ENCODE peak calls at places on chromosomes 5 and 9, in four cellular contexts. A is PC-3, P is GM12865, Z is colonic mucosa. W is an unnamed sample.

GRCh38 chr5:178826216-178826615 is 33.5 kb upstream of the ZNF354B start:
- DNase-seq in A (no peak), P (no peak), Z (no peak), W (no peak)

GRCh38 chr5:127960126-127960744 is 123.3 kb upstream of the SLC12A2 start:
- DNase-seq in A (no peak), P (no peak), Z (no peak), W (peak; percentile 43)

GRCh38 chr9:130920762-130921482 is 18.1 kb downstream of the FIBCD1 start:
- DNase-seq in A (no peak), P (no peak), Z (no peak), W (no peak)

GRCh38 chr9:121997791-121998190 is 95.3 kb downstream of the TTLL11 start:
- DNase-seq in A (no peak), P (no peak), Z (no peak), W (no peak)

GRCh38 chr5:40497573-40497972 is 182.1 kb upstream of the PTGER4 start:
- DNase-seq in A (peak; percentile 32), P (no peak), Z (no peak), W (no peak)

GRCh38 chr9:133357656-133358055 is 1.3 kb downstream of the SURF2 start:
- DNase-seq in A (no peak), P (no peak), Z (no peak), W (no peak)

GRCh38 chr5:178535299-178536175 is 54.7 kb downstream of the COL23A1 start:
- DNase-seq in A (no peak), P (no peak), Z (no peak), W (no peak)

GRCh38 chr9:88651682-88652633 is 117.0 kb downstream of the NXNL2 start:
- DNase-seq in A (peak; percentile 69), P (no peak), Z (peak; percentile 65), W (no peak)

GRCh38 chr5:65742565-65743231 is 20.7 kb downstream of the NLN start:
- DNase-seq in A (peak; percentile 60), P (peak; percentile 64), Z (no peak), W (peak; percentile 40)

GRCh38 chr5:1771149-1772065 is 28.2 kb downstream of the MRPL36 start:
- DNase-seq in A (no peak), P (no peak), Z (no peak), W (no peak)

GRCh38 chr9:3243676-3244075 is 282.1 kb downstream of the RFX3 start:
- DNase-seq in A (no peak), P (no peak), Z (no peak), W (no peak)

GRCh38 chr5:10975915-10976314 is 214.9 kb upstream of the DAP start:
- DNase-seq in A (peak; percentile 54), P (peak; percentile 26), Z (no peak), W (peak; percentile 16)

GRCh38 chr9:88011005-88011766 is 36.9 kb upstream of the CDK20 start:
- DNase-seq in A (peak; percentile 43), P (no peak), Z (no peak), W (no peak)

GRCh38 chr5:107968998-107969397 is 298.3 kb upstream of the EFNA5 start:
- DNase-seq in A (peak; percentile 88), P (no peak), Z (no peak), W (no peak)

GRCh38 chr5:117657591-117657990 is 1083.0 kb upstream of the SEMA6A start:
- DNase-seq in A (no peak), P (no peak), Z (no peak), W (no peak)

GRCh38 chr5:78005021-78005785 is 229.1 kb upstream of the TBCA start:
- DNase-seq in A (peak; percentile 33), P (no peak), Z (no peak), W (no peak)

GRCh38 chr9:107883496-107884120 is 394.0 kb upstream of the KLF4 start:
- DNase-seq in A (no peak), P (peak; percentile 69), Z (no peak), W (no peak)

GRCh38 chr5:155046591-155046990 is 33.0 kb downstream of the KIF4B start:
- DNase-seq in A (no peak), P (no peak), Z (no peak), W (no peak)

GRCh38 chr5:29169851-29170250 is 2023.6 kb upstream of the CDH6 start:
- DNase-seq in A (no peak), P (no peak), Z (no peak), W (no peak)

GRCh38 chr5:82422751-82423181 is 144.6 kb upstream of the RPS23 start:
- DNase-seq in A (no peak), P (no peak), Z (no peak), W (no peak)

GRCh38 chr5:54758038-54758437 is 227.4 kb downstream of the ESM1 start:
- DNase-seq in A (no peak), P (no peak), Z (no peak), W (no peak)

GRCh38 chr5:171600736-171601265 is 181.4 kb downstream of the FGF18 start:
- DNase-seq in A (no peak), P (no peak), Z (no peak), W (no peak)

GRCh38 chr5:107805819-107806218 is 135.1 kb upstream of the EFNA5 start:
- DNase-seq in A (no peak), P (no peak), Z (no peak), W (no peak)

GRCh38 chr5:32090026-32090754 is 83.9 kb downstream of the GOLPH3 start:
- DNase-seq in A (no peak), P (no peak), Z (no peak), W (no peak)

GRCh38 chr5:179112469-179113142 is 52.4 kb downstream of the ZNF354C start:
- DNase-seq in A (no peak), P (no peak), Z (peak; percentile 9), W (no peak)

GRCh38 chr5:81971694-81972495 is at the start of gene ATG10:
- DNase-seq in A (peak; percentile 88), P (peak; percentile 95), Z (peak; percentile 91), W (peak; percentile 88)

DNA sequence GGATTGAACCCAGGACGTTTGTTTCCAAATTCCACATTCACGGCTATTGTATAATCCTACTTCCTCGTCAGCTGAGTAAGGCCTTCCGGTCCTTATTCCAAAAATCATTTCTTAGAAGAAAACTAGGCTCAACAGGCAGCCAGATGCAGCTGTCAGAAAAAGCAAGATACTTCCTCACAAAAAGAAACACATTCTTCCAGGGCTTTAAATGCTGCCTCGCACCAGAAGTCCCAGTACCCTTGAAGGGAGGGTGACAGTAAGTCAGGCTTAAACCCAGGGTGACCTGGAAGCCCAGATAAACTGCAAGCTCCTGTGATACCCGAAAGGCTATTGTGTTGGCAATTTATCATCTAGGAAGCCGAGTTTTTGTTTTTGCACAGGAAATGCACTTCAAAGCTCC is 414.0 kb downstream of the NFIB start:
- DNase-seq in A (no peak), P (no peak), Z (no peak), W (no peak)
- H3K4me3 ChIP-seq in A (no peak overlapping the region), P (no peak overlapping the region), Z (no peak overlapping the region), W (no peak overlapping the region)

DNA sequence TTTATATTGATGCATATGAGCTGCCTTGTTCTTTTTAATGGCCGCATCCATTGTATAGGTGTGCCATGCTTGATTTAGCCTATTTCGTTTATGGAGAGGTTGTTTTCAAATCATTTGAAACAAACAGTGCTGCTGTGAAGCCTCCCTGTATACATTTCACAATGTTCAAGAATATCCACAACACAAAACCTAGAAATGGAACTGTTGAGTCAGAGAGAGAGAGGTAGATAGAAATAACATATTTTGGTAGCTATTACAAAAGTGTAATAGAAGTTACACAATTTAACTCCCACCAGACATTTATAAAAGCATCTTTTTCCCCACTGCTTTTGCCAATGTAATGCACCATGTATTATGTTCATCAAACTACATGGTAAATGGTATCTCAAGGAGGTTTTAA is 82.0 kb downstream of the FRMD3 start:
- DNase-seq in A (no peak), P (no peak), Z (no peak), W (no peak)
- H3K4me3 ChIP-seq in A (no peak overlapping the region), P (no peak overlapping the region), Z (no peak overlapping the region), W (no peak overlapping the region)

GRCh38 chr9:135903358-135903656 is 4.0 kb downstream of the CAMSAP1 start:
- DNase-seq in A (no peak), P (no peak), Z (no peak), W (no peak)

GRCh38 chr9:135901036-135901758 is 6.1 kb downstream of the CAMSAP1 start:
- DNase-seq in A (no peak), P (no peak), Z (no peak), W (no peak)

GRCh38 chr9:135904121-135904520 is 3.2 kb downstream of the CAMSAP1 start:
- DNase-seq in A (no peak), P (no peak), Z (no peak), W (no peak)

GRCh38 chr9:135901826-135902225 is 5.5 kb downstream of the CAMSAP1 start:
- DNase-seq in A (no peak), P (no peak), Z (no peak), W (no peak)

DNA sequence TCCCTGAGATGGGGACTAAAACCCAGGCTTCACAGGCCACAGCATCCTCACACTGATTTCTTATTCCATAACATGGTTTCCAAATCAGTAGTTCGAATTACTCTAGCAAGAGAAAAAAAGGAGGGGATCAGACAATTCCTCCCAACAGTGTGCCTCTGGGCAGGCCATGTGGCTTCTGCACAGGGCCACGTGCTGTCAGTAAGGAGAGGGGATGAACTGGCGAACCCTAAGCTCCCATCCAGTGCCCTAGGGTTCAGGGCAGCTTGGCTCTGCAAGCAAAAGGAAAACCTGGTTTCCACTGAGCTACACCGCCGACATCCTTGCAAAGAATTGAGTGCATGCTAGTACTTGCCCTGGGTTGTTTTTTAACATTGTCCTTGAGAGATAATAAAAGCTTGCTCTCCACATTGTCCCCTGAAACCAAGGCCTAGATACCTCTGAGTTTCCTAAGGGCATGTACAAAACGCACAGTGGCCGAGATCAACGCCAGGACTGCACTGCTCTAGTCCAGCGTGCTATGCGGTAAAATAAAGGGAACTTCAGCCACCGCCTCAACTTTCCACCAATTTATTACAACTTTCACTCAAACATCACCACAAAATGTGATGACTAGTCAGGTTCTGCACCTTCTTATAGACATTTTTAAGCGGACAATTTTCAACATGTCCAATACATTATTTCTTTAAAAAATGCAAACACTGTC is 4.5 kb downstream of the CAMSAP1 start:
- DNase-seq in A (no peak), P (no peak), Z (no peak), W (no peak)
- H3K4me3 ChIP-seq in A (no peak overlapping the region), P (no peak overlapping the region), Z (no peak overlapping the region), W (no peak overlapping the region)

DNA sequence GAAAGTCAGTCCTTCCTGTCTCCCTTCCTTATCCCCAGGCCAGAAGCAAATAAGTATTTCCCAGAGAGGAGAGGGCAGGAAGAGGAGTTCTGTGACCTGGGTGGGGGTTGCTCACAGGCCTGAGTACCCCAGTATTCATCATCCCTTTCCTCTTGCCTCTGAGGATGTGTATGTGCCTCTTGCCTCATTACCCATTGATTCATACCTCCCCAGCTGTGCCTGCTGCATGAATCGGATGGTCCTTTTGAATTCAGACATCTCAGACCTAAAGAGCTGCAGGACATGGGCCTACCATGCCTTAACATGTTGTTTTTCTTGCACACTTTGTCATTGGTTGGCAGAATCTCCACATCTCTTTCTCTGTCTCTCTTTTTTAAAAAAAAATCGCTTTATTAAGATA is 112.8 kb upstream of the SHB start:
- DNase-seq in A (no peak), P (no peak), Z (no peak), W (no peak)
- H3K4me3 ChIP-seq in A (no peak overlapping the region), P (no peak overlapping the region), Z (no peak overlapping the region), W (no peak overlapping the region)